ENCODE peak calls at places on chromosomes 2 and 18, in five cellular contexts. T, M, Q, L and H are unnamed samples.

GRCh38 chr2:203177361-203177760 is 61.5 kb upstream of the CYP20A1 start:
- DNase-seq in T (no peak), M (no peak), Q (no peak), L (peak), H (no peak)

GRCh38 chr2:207711750-207712487 is 479 bp downstream of the CCNYL1 start:
- DNase-seq in T (peak), M (peak), Q (peak), L (peak), H (peak)

GRCh38 chr2:128622371-128622770 is 303.7 kb upstream of the HS6ST1 start:
- DNase-seq in T (peak), M (no peak), Q (no peak), L (no peak), H (no peak)

GRCh38 chr2:223047260-223047761 is 4.7 kb upstream of the KCNE4 start:
- DNase-seq in T (no peak), M (no peak), Q (no peak), L (peak), H (peak)

GRCh38 chr2:58155160-58155778 is 85.9 kb downstream of the FANCL start:
- DNase-seq in T (no peak), M (no peak), Q (no peak), L (no peak), H (no peak)

GRCh38 chr2:238099709-238100048 is 461 bp upstream of the ESPNL start:
- DNase-seq in T (no peak), M (no peak), Q (no peak), L (no peak), H (no peak)

GRCh38 chr2:174688079-174688478 is 76.2 kb downstream of the CHRNA1 start:
- DNase-seq in T (no peak), M (peak), Q (no peak), L (peak), H (peak)

GRCh38 chr2:15747172-15747550 is 155.5 kb downstream of the DDX1 start:
- DNase-seq in T (no peak), M (no peak), Q (no peak), L (no peak), H (no peak)

GRCh38 chr2:169034256-169034655 is 3.1 kb upstream of the ABCB11 start:
- DNase-seq in T (no peak), M (no peak), Q (no peak), L (peak), H (peak)

GRCh38 chr2:72964146-72964525 is 46.8 kb downstream of the EMX1 start:
- DNase-seq in T (no peak), M (no peak), Q (no peak), L (no peak), H (no peak)

GRCh38 chr18:3877678-3878077 is 427.7 kb downstream of the TGIF1 start:
- DNase-seq in T (no peak), M (no peak), Q (no peak), L (no peak), H (peak)

GRCh38 chr2:96321230-96322103 is 3.6 kb upstream of the ITPRIPL1 start:
- DNase-seq in T (peak), M (peak), Q (peak), L (peak), H (peak)

GRCh38 chr2:40106061-40106460 is 327.0 kb upstream of the THUMPD2 start:
- DNase-seq in T (no peak), M (no peak), Q (no peak), L (no peak), H (no peak)

GRCh38 chr18:37684183-37684582 is 118.6 kb upstream of the CELF4 start:
- DNase-seq in T (no peak), M (no peak), Q (no peak), L (no peak), H (no peak)